ENCODE peak calls at places on chromosomes 7 and 10, in ten cellular contexts. J is neural progenitor cell; M is RWPE1; P is gastrocnemius medialis; T is neural crest cell; B is CD4-positive, alpha-beta T cell; D is WERI-Rb-1; N is stomach; O is brain microvascular endothelial cell; Q is upper lobe of right lung. Y is an unnamed sample.

GRCh38 chr10:102744374-102745051 is 765 bp downstream of the WBP1L start:
- DNase-seq in J (no peak), M (no peak), P (no peak), T (no peak), B (peak; percentile 2), D (no peak), N (peak; percentile 31), O (no peak), Q (no peak), Y (no peak)

GRCh38 chr7:28627263-28627653 is 214.9 kb downstream of the CREB5 start:
- DNase-seq in J (no peak), M (no peak), P (no peak), T (no peak), B (no peak), D (no peak), N (no peak), O (no peak), Q (no peak), Y (no peak)

GRCh38 chr7:26467104-26467503 is 175.4 kb downstream of the SNX10 start:
- DNase-seq in J (no peak), M (no peak), P (no peak), T (no peak), B (no peak), D (no peak), N (no peak), O (no peak), Q (no peak), Y (no peak)

GRCh38 chr7:122517576-122517975 is 181.3 kb downstream of the RNF133 start:
- DNase-seq in J (no peak), M (no peak), P (no peak), T (no peak), B (no peak), D (no peak), N (no peak), O (no peak), Q (no peak), Y (no peak)

GRCh38 chr7:125316451-125316850 is 386.8 kb upstream of the POT1 start:
- DNase-seq in J (peak; percentile 77), M (peak; percentile 20), P (no peak), T (no peak), B (no peak), D (peak; percentile 76), N (no peak), O (peak; percentile 22), Q (no peak), Y (peak; percentile 52)

GRCh38 chr7:104029765-104030164 is 40.3 kb upstream of the RELN start:
- DNase-seq in J (no peak), M (no peak), P (no peak), T (no peak), B (no peak), D (no peak), N (no peak), O (no peak), Q (no peak), Y (no peak)

GRCh38 chr10:77563638-77564270 is 73.9 kb downstream of the KCNMA1 start:
- DNase-seq in J (no peak), M (no peak), P (no peak), T (no peak), B (no peak), D (no peak), N (peak; percentile 73), O (no peak), Q (no peak), Y (no peak)

GRCh38 chr7:45183711-45184210 is 26.2 kb downstream of the RAMP3 start:
- DNase-seq in J (no peak), M (no peak), P (no peak), T (no peak), B (no peak), D (no peak), N (no peak), O (no peak), Q (peak; percentile 46), Y (no peak)

GRCh38 chr7:39184387-39184786 is 206.7 kb downstream of the POU6F2 start:
- DNase-seq in J (peak; percentile 44), M (no peak), P (no peak), T (no peak), B (no peak), D (peak; percentile 52), N (no peak), O (no peak), Q (no peak), Y (no peak)

GRCh38 chr7:142440219-142441073 is 182.6 kb upstream of the PRSS58 start:
- DNase-seq in J (no peak), M (peak; percentile 38), P (no peak), T (no peak), B (no peak), D (no peak), N (no peak), O (peak; percentile 78), Q (no peak), Y (no peak)

GRCh38 chr10:44724415-44725174 is 186.5 kb upstream of the TMEM72 start:
- DNase-seq in J (no peak), M (no peak), P (no peak), T (no peak), B (no peak), D (no peak), N (no peak), O (peak; percentile 85), Q (no peak), Y (no peak)
- TF ChIP-seq CTCF in J (no peak), M (no peak), P (no peak), T (no peak), B (no peak), D (no peak), N (no peak), O (no peak), Q (no peak), Y (no peak)

DNA sequence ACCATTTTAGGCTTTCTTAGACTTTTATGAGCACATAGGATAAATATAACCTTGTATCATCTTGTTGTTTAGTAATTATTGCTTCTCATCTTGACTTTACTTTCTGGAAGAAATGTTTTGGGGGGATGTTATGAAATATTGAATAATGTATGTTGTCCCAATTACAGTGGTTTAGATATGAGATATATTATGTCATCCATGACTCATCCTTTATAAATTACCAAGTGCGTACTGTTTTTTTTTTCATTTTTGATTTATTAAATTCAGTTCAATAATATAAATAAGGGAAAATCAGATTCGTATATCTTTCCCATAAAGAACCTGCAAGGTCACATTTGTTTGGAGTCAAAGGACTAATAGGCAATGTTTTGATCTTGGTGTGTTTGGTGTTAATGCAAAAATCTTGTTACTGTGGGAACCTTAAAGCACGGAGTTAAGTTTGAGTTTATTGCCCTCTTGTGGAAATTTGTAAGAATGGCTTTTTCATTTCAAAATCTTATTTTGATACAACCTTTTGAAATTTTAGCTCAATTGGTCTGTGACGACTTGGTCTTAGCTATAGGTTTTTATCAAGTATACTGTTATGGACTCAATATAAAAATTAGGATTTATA is 108.6 kb downstream of the SRI start:
- DNase-seq in J (peak; percentile 40), M (peak; percentile 39), P (no peak), T (no peak), B (no peak), D (no peak), N (no peak), O (no peak), Q (no peak), Y (no peak)
- TF ChIP-seq CTCF in J (peak; percentile 73), M (peak; percentile 55), P (peak; percentile 52), T (peak; percentile 78), B (peak; percentile 34), D (peak; percentile 33), N (peak; percentile 29), O (peak; percentile 34), Q (peak; percentile 54), Y (peak; percentile 76)

GRCh38 chr7:132497098-132497497 is 79.2 kb downstream of the PLXNA4 start:
- DNase-seq in J (no peak), M (no peak), P (no peak), T (no peak), B (no peak), D (no peak), N (no peak), O (no peak), Q (no peak), Y (no peak)

GRCh38 chr7:132495931-132496330 is 80.3 kb downstream of the PLXNA4 start:
- DNase-seq in J (no peak), M (no peak), P (no peak), T (no peak), B (no peak), D (no peak), N (no peak), O (no peak), Q (no peak), Y (no peak)

GRCh38 chr7:132499065-132499464 is 77.2 kb downstream of the PLXNA4 start:
- DNase-seq in J (no peak), M (no peak), P (no peak), T (no peak), B (no peak), D (no peak), N (no peak), O (no peak), Q (no peak), Y (no peak)

GRCh38 chr7:132500727-132501410 is 75.4 kb downstream of the PLXNA4 start:
- DNase-seq in J (peak; percentile 48), M (no peak), P (peak; percentile 22), T (no peak), B (no peak), D (peak; percentile 35), N (peak; percentile 80), O (peak; percentile 3), Q (no peak), Y (no peak)

GRCh38 chr7:132498319-132498718 is 78.0 kb downstream of the PLXNA4 start:
- DNase-seq in J (no peak), M (no peak), P (no peak), T (no peak), B (no peak), D (no peak), N (no peak), O (no peak), Q (no peak), Y (no peak)
- TF ChIP-seq CTCF in J (no peak), M (no peak), P (no peak), T (no peak), B (no peak), D (no peak), N (no peak), O (no peak), Q (no peak), Y (no peak)

GRCh38 chr10:32582946-32583345 is 137.0 kb downstream of the CCDC7 start:
- DNase-seq in J (no peak), M (no peak), P (no peak), T (no peak), B (no peak), D (no peak), N (no peak), O (no peak), Q (no peak), Y (no peak)

DNA sequence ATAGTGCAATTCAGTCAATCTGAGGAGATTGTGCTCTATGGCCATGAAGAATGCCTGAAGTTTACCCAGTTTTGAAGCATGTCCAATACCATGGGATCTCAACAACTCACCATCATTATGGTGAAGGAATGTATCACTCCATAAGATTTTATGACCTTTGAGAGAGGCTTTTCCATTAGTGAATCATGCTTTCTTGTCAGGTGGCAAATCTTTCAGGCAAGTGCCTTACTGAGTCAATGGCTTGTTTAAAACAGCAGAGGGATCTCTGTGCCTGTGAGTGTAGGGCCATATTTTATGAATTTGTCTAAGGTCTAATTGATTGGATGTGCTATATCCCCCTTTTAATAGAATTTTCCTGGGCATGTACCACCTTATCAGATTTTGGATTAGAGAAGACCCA is 131.5 kb downstream of the CCDC7 start:
- DNase-seq in J (no peak), M (no peak), P (no peak), T (no peak), B (no peak), D (no peak), N (no peak), O (no peak), Q (no peak), Y (no peak)
- TF ChIP-seq CTCF in J (no peak), M (no peak), P (no peak), T (no peak), B (no peak), D (no peak), N (no peak), O (no peak), Q (no peak), Y (no peak)

GRCh38 chr10:115706482-115707076 is 566.4 kb downstream of the GFRA1 start:
- DNase-seq in J (peak; percentile 42), M (peak; percentile 7), P (no peak), T (peak; percentile 4), B (no peak), D (no peak), N (no peak), O (peak; percentile 18), Q (no peak), Y (no peak)
- TF ChIP-seq CTCF in J (peak; percentile 80), M (peak; percentile 28), P (no peak), T (peak; percentile 80), B (peak; percentile 6), D (no peak), N (peak; percentile 10), O (peak; percentile 51), Q (peak; percentile 46), Y (peak; percentile 74)